ENCODE peak calls at places on chromosomes 11 and 22, in four cellular contexts. F is GM12878, E is H1, Z is HepG2. B is an unnamed sample.

GRCh38 chr11:62505112-62505783 is 41.4 kb downstream of the AHNAK start:
- DNase-seq in F (no peak), E (peak; percentile 74), Z (no peak), B (no peak)

GRCh38 chr11:65559951-65560537 is 1.9 kb upstream of the LTBP3 start:
- DNase-seq in F (no peak), E (no peak), Z (peak; percentile 64), B (no peak)

GRCh38 chr11:85628771-85629341 is 463 bp downstream of the TMEM126B start:
- DNase-seq in F (no peak), E (no peak), Z (peak; percentile 9), B (no peak)

GRCh38 chr11:123413636-123414035 is 16.4 kb upstream of the GRAMD1B start:
- DNase-seq in F (no peak), E (no peak), Z (peak; percentile 29), B (no peak)

GRCh38 chr11:122877732-122878131 is 4.8 kb upstream of the JHY start:
- DNase-seq in F (no peak), E (no peak), Z (no peak), B (no peak)

GRCh38 chr11:69732910-69733309 is 29.1 kb upstream of the FGF19 start:
- DNase-seq in F (no peak), E (no peak), Z (no peak), B (no peak)

GRCh38 chr11:125625225-125625593 is 246 bp downstream of the CHEK1 start:
- DNase-seq in F (no peak), E (no peak), Z (no peak), B (no peak)

GRCh38 chr11:96207459-96208449 is 135.2 kb downstream of the MAML2 start:
- DNase-seq in F (no peak), E (no peak), Z (peak; percentile 84), B (no peak)

GRCh38 chr11:15651782-15652181 is 537.1 kb downstream of the INSC start:
- DNase-seq in F (no peak), E (peak; percentile 46), Z (no peak), B (no peak)

GRCh38 chr22:37404126-37404525 is 23.2 kb downstream of the ELFN2 start:
- DNase-seq in F (no peak), E (no peak), Z (no peak), B (no peak)

GRCh38 chr11:65422104-65422632 is 430 bp upstream of the NEAT1 start:
- DNase-seq in F (no peak), E (peak; percentile 94), Z (peak; percentile 93), B (peak; percentile 89)

GRCh38 chr11:57303280-57303989 is 21.3 kb downstream of the TNKS1BP1 start:
- DNase-seq in F (no peak), E (no peak), Z (no peak), B (no peak)

GRCh38 chr11:66261578-66261977 is 6.9 kb upstream of the RAB1B start:
- DNase-seq in F (no peak), E (no peak), Z (no peak), B (no peak)

GRCh38 chr11:107562647-107563208 is 2.8 kb downstream of the ALKBH8 start:
- DNase-seq in F (no peak), E (no peak), Z (peak; percentile 7), B (no peak)

GRCh38 chr22:37219534-37219933 is 7.3 kb upstream of the SSTR3 start:
- DNase-seq in F (no peak), E (no peak), Z (no peak), B (no peak)

GRCh38 chr22:37631448-37632173 is 7.9 kb upstream of the SH3BP1 start:
- DNase-seq in F (no peak), E (no peak), Z (peak; percentile 36), B (no peak)

GRCh38 chr22:42892571-42893316 is 35.7 kb upstream of the ARFGAP3 start:
- DNase-seq in F (no peak), E (no peak), Z (no peak), B (no peak)

GRCh38 chr22:50622723-50623327 is 5.1 kb downstream of the ARSA start:
- DNase-seq in F (no peak), E (no peak), Z (peak; percentile 68), B (no peak)

GRCh38 chr22:41445171-41446056 is 1.2 kb downstream of the TOB2 start:
- DNase-seq in F (no peak), E (peak; percentile 55), Z (no peak), B (no peak)

GRCh38 chr22:23591203-23591791 is 11.2 kb upstream of the IGLL1 start:
- DNase-seq in F (no peak), E (peak; percentile 93), Z (peak; percentile 41), B (peak; percentile 61)

GRCh38 chr11:106021181-106021966 is 666 bp downstream of the MSANTD4 start:
- DNase-seq in F (no peak), E (no peak), Z (peak; percentile 10), B (no peak)

GRCh38 chr11:2586091-2586792 is 113.6 kb downstream of the KCNQ1OT1 start:
- DNase-seq in F (no peak), E (no peak), Z (no peak), B (no peak)

GRCh38 chr11:2586793-2587131 is 113.0 kb downstream of the KCNQ1OT1 start:
- DNase-seq in F (no peak), E (no peak), Z (no peak), B (no peak)

GRCh38 chr11:2587976-2588748 is 111.6 kb downstream of the KCNQ1OT1 start:
- DNase-seq in F (no peak), E (no peak), Z (no peak), B (no peak)

GRCh38 chr11:2588809-2589537 is 110.8 kb downstream of the KCNQ1OT1 start:
- DNase-seq in F (no peak), E (no peak), Z (no peak), B (no peak)

DNA sequence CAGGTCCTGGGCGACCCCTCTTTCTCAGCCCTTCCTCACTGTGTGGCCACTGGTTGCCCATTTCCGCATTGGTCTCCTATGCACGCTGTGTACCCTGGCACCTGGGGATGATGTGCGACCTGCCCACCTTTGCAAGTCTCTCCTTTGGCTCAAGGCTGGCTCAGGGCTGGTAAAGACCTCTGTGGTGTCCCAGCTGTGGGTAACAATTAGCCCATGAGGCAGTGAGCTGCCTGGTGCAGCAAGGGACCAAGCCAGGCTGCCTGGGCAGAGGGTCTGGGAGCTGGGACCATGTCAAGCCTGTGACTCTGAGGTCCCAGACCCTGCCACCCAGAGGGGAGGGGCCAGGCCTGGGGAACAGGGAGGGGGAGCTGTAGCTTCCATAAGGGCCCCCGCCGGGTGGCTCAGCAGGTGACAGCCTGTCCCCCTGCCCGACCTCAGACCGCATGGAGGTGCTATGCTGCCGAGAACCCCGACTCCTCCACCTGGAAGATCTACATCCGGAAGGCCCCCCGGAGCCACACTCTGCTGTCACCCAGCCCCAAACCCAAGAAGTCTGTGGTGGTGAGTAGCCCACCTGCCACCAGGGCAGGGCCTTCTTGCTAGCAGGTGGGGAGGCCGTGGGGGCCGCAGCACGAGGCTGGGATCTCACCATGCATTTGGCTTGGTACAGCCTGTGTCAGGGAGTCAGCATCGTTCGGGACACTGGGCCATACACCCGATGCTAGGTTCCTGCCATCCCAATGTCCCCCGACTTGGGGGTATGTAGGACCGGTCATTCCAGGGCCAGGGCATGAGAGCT is 112.5 kb downstream of the KCNQ1OT1 start:
- DNase-seq in F (no peak), E (no peak), Z (no peak), B (no peak)
- TF ChIP-seq SUZ12 in F (no peak), E (no peak), Z (no peak), B (no peak)

GRCh38 chr22:39459681-39460080 is 2.9 kb downstream of the MGAT3 start:
- DNase-seq in F (no peak), E (no peak), Z (no peak), B (no peak)
- H3K4me1 ChIP-seq in F (peaks cover 37% of the 10 kb centered on the region), E (peaks cover 5% of the 10 kb centered on the region), Z (peaks cover 16% of the 10 kb centered on the region), B (peaks cover 15% of the 10 kb centered on the region)

DNA sequence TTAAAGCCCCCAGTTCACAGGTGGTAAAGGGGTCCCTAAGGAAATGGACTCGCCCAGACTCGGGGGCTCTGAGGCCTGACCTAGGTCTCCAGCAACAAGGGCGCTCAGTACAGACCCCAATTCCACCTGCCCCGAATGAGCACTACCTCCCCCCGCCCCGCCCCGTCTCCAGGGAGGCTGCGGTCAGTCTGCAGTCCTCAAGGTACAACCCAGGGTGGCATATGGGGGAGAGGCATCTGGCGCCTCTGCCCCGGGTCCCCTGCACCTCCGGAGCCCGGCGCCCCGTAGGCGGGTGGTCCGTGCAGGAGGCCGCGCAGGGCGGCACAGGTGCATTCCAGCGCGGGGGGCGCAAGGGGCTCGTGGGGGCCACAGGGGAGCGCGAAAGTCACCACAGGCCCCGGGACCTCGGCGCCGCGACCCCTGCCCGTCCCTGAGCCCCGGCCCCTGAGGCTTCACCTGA is 361 bp downstream of the CTSD start:
- DNase-seq in F (no peak), E (no peak), Z (no peak), B (no peak)
- H3K4me3 ChIP-seq in F (peak overlapping the region; percentile 91), E (peak overlapping the region; percentile 76), Z (peak overlapping the region; percentile 84), B (peak overlapping the region; percentile 78)

DNA sequence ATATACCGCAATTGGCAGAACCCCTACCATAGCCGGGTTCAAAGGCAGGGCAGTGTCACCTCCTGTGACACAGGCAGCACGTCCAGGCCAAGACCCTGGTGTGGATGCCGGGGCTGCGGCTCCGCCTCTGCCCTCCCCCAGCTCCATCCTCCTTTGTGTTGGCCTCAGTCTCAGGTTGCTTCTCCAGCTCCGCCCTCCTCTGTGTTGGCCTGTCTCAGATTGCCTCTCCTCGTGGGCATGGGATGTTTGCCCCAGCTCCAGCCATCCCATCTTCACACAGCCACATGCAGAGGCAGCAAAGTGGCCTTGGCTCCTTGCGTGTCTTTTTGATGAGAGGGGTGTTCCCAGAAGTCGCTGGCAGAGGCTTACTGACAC is 24.6 kb downstream of the NADSYN1 start:
- DNase-seq in F (no peak), E (peak; percentile 51), Z (no peak), B (peak; percentile 43)
- TF ChIP-seq SUZ12 in F (no peak), E (no peak), Z (no peak), B (no peak)

GRCh38 chr11:10388096-10388495 is 67.0 kb upstream of the AMPD3 start:
- DNase-seq in F (no peak), E (peak; percentile 37), Z (no peak), B (no peak)

GRCh38 chr11:10390375-10390774 is 64.7 kb upstream of the AMPD3 start:
- DNase-seq in F (no peak), E (peak; percentile 13), Z (no peak), B (no peak)

GRCh38 chr11:10386861-10387208 is 68.2 kb upstream of the AMPD3 start:
- DNase-seq in F (no peak), E (no peak), Z (no peak), B (no peak)

GRCh38 chr11:10387209-10388083 is 67.6 kb upstream of the AMPD3 start:
- DNase-seq in F (no peak), E (peak; percentile 34), Z (no peak), B (no peak)

DNA sequence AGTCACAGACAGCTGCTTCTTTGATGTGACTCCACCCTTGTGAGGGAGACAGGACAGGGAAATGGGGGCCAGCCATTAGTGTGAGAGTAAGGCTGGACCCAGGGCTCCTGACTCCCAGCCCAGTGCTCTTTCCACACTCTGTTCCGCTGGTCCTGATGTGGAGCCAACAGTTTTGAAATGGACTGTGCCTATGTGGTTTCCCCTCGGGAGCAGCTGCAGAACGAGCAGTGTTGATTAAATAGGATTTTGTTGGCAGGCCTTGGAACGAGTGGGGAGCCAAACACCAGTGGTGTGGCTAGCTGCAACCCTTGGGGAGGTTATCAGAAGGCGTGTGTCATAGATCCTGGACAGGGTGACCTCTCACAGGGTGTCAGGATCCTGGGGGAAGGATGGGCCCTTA is 66.5 kb upstream of the AMPD3 start:
- DNase-seq in F (no peak), E (no peak), Z (no peak), B (no peak)
- H3K4me1 ChIP-seq in F (no peaks in the 10 kb centered on the region), E (no peaks in the 10 kb centered on the region), Z (no peaks in the 10 kb centered on the region), B (no peaks in the 10 kb centered on the region)

DNA sequence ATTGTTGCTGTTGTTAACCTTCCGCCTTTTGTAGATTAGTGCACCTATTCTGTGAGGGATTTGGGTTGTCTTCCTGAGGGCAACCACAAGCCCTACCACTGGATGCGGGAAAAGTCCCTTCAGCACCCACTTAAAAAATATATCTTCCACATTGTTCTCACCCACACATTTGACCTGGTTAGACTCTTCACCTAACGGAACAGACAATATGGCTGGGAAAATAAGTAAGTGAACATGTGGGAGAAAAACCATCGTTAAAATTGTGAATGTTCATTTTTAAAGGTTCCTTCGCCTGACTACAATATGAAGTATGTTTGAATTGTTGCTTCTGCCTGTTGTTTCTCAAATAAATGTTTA is 72.0 kb upstream of the MPEG1 start:
- DNase-seq in F (no peak), E (no peak), Z (no peak), B (no peak)
- H3K4me3 ChIP-seq in F (no peak overlapping the region), E (no peak overlapping the region), Z (no peak overlapping the region), B (no peak overlapping the region)